ENCODE peak calls at places on chromosomes 6 and 20, in eight cellular contexts. L is brain microvascular endothelial cell, N is upper lobe of left lung, V is heart right ventricle, G is colonic mucosa, C is dorsolateral prefrontal cortex, P is mesendoderm, W is fibroblast of lung. A is an unnamed sample.

GRCh38 chr6:63792846-63793245 is 157.2 kb downstream of the PHF3 start:
- DNase-seq in L (no peak), N (no peak), V (no peak), G (no peak), C (no peak), P (no peak), W (no peak), A (no peak)

GRCh38 chr6:155495011-155495768 is 39.6 kb upstream of the NOX3 start:
- DNase-seq in L (peak; percentile 82), N (no peak), V (peak; percentile 18), G (peak; percentile 20), C (no peak), P (peak; percentile 87), W (peak; percentile 94), A (no peak)

GRCh38 chr20:38499366-38499765 is 26.7 kb downstream of the RALGAPB start:
- DNase-seq in L (no peak), N (no peak), V (no peak), G (no peak), C (no peak), P (no peak), W (no peak), A (no peak)

GRCh38 chr6:150267686-150268561 is 100.9 kb upstream of the IYD start:
- DNase-seq in L (peak; percentile 88), N (no peak), V (no peak), G (no peak), C (no peak), P (no peak), W (peak; percentile 52), A (no peak)

GRCh38 chr6:148440877-148441453 is 98.3 kb downstream of the SASH1 start:
- DNase-seq in L (peak; percentile 52), N (no peak), V (peak; percentile 47), G (no peak), C (peak; percentile 52), P (peak; percentile 48), W (peak; percentile 85), A (no peak)

GRCh38 chr6:89925826-89926225 is 31.6 kb downstream of the GJA10 start:
- DNase-seq in L (no peak), N (no peak), V (no peak), G (no peak), C (no peak), P (no peak), W (peak; percentile 9), A (no peak)

GRCh38 chr6:129350278-129350677 is 359.7 kb downstream of the ARHGAP18 start:
- DNase-seq in L (no peak), N (no peak), V (no peak), G (peak; percentile 55), C (no peak), P (no peak), W (no peak), A (no peak)

GRCh38 chr6:15427360-15428070 is 181.6 kb downstream of the JARID2 start:
- DNase-seq in L (peak; percentile 47), N (no peak), V (no peak), G (no peak), C (no peak), P (peak; percentile 82), W (peak; percentile 56), A (no peak)

GRCh38 chr6:31075528-31075927 is 36.8 kb downstream of the C6orf15 start:
- DNase-seq in L (peak; percentile 82), N (no peak), V (no peak), G (no peak), C (no peak), P (no peak), W (peak; percentile 77), A (no peak)

GRCh38 chr20:44717986-44718385 is 2.8 kb downstream of the CCN5 start:
- DNase-seq in L (no peak), N (no peak), V (no peak), G (no peak), C (no peak), P (peak; percentile 52), W (no peak), A (no peak)

GRCh38 chr6:95119927-95120326 is 457.4 kb upstream of the MANEA start:
- DNase-seq in L (no peak), N (no peak), V (no peak), G (no peak), C (no peak), P (no peak), W (no peak), A (no peak)

GRCh38 chr6:13767121-13767794 is 47.1 kb downstream of the MCUR1 start:
- DNase-seq in L (peak; percentile 41), N (no peak), V (peak; percentile 35), G (peak; percentile 42), C (peak; percentile 55), P (peak; percentile 35), W (peak; percentile 46), A (peak; percentile 20)

GRCh38 chr20:44072381-44072780 is 114.6 kb downstream of the JPH2 start:
- DNase-seq in L (no peak), N (no peak), V (no peak), G (no peak), C (no peak), P (no peak), W (no peak), A (no peak)

DNA sequence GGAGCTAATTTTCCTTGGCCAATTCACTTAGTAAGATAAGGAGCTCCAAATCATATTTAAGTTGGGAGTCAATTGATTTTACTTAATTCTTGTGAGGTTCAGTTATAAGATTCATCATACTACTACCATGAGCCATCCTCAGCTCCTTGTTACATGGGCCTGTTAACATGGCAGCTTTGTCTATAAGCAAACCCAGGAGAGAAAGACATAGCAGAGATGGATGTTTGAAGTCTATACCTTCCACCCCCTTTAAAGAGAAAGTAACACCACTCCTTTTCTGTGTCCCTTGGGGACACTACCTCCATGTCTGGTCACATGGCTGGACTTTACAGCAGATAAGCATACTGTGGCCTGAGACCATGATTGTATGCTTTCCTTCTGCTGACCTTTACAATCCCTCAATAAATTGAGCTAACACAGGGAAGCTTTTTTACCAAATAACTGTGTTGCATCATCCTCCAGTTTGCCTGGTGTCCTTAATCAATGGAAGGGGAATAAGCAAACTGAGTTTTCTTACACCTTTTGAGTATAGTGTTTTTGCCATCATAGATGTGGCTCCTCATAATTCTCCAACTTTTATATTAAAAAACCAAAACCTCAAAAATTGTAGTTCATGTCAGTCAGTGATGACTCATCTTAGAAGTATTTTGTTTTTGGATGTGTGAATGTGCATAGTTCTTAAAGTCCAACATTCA is 9.8 kb upstream of the ZNFX1 start:
- DNase-seq in L (no peak), N (no peak), V (no peak), G (no peak), C (no peak), P (peak; percentile 46), W (peak; percentile 73), A (no peak)
- H3K27ac ChIP-seq in L (peak overlapping the region; percentile 54), N (peak overlapping the region; percentile 65), V (peak overlapping the region; percentile 51), G (peak overlapping the region; percentile 36), C (no peak overlapping the region), P (no peak overlapping the region), W (peak overlapping the region; percentile 48), A (no peak overlapping the region)

DNA sequence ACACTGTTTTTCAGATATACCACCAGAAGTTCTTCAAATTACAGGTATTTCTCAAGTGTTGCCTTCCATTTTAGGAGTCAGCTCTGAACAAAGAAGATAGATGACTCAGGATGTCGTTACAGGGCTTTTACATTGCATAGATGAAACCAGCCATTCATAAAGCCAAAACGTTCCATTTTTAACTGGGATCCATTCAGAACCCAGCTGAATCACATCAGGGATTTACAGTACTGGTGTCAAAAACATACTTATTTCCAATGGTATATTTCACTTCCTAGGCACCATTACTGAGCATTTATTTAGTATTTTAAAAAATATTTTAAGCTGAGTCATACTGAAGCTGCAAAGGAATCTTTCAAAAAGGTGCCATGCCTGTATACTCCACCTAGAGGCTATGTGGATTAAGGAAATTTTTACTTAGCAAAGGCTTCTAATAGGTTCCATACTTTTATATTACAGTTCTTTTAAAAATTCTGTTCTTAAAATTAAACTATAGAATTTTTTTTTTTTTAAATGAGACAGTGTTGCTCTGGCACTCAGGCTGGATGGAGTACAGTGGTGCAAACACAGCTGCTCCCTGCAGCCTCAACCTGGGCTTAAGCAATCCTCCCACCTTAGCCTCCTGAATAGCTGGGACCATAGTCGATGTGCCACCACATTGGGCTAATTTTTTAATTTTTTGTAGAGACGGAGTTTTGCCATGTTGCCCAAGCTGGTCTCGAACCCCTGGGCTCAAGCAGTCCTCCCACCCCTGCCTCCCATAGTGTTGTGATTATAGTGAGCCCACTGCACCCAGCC is 2.6 kb downstream of the ASF1A start:
- DNase-seq in L (peak; percentile 40), N (no peak), V (no peak), G (no peak), C (no peak), P (peak; percentile 80), W (peak; percentile 65), A (no peak)
- H3K27ac ChIP-seq in L (peak overlapping the region; percentile 91), N (peak overlapping the region; percentile 14), V (peak overlapping the region; percentile 95), G (no peak overlapping the region), C (peak overlapping the region; percentile 18), P (no peak overlapping the region), W (peak overlapping the region; percentile 52), A (no peak overlapping the region)

GRCh38 chr6:56528412-56528841 is 114.3 kb downstream of the DST start:
- DNase-seq in L (peak; percentile 96), N (no peak), V (no peak), G (no peak), C (no peak), P (no peak), W (peak; percentile 94), A (no peak)
- H3K27ac ChIP-seq in L (peak overlapping the region; percentile 88), N (peak overlapping the region; percentile 5), V (peak overlapping the region; percentile 13), G (no peak overlapping the region), C (no peak overlapping the region), P (no peak overlapping the region), W (peak overlapping the region; percentile 59), A (no peak overlapping the region)

GRCh38 chr20:46087161-46087560 is 2.6 kb downstream of the NCOA5 start:
- DNase-seq in L (no peak), N (no peak), V (no peak), G (no peak), C (no peak), P (no peak), W (peak; percentile 43), A (no peak)

GRCh38 chr20:46089076-46089337 is 755 bp downstream of the NCOA5 start:
- DNase-seq in L (no peak), N (no peak), V (no peak), G (no peak), C (no peak), P (no peak), W (no peak), A (no peak)

GRCh38 chr20:46090095-46090388 is 280 bp upstream of the NCOA5 start:
- DNase-seq in L (no peak), N (no peak), V (no peak), G (no peak), C (no peak), P (no peak), W (no peak), A (no peak)

GRCh38 chr20:46089338-46090094 is at the start of gene NCOA5:
- DNase-seq in L (peak; percentile 94), N (peak; percentile 99), V (peak; percentile 96), G (peak; percentile 95), C (peak; percentile 96), P (peak; percentile 98), W (peak; percentile 96), A (peak; percentile 92)

DNA sequence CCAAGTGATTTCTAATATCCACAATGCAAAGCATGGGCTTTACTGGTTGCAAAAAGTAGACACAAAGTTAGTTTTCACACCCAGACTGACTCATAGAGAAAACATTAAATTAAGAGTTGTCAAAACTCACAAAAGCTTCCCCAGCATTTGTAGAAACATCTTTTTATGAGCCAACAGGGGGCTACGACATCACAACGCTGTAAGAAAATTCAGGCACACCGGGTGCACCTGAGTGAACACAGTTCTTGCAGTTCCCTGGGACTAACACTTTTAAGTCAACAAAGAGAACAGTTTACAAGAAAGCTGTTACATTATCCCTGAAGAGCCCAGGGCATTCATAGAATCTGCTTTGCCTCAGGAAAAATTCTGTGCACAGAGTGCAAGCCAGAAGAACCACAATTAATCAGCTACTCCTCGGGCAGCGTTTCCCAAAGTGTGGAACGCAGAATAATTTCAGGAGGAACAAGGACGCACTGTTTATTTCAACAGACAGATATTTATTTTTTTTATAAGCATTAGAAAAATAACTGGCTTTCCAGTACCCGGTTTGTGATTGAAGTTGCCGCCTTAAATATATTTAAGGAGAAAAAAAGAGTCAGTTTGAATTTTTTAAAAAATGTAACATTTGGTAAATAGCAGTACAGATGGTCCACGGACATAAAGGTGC is 1.2 kb downstream of the NCOA5 start:
- DNase-seq in L (no peak), N (no peak), V (no peak), G (no peak), C (no peak), P (no peak), W (peak; percentile 12), A (no peak)
- H3K27ac ChIP-seq in L (peak overlapping the region; percentile 95), N (peak overlapping the region; percentile 99), V (peak overlapping the region; percentile 98), G (peak overlapping the region; percentile 96), C (peak overlapping the region; percentile 96), P (peak overlapping the region; percentile 98), W (peak overlapping the region; percentile 96), A (no peak overlapping the region)

A was measured in CD4-positive, alpha-beta T cell.